ENCODE peak calls at places on chromosomes 7 and 10, in seven cellular contexts. A, O, I, J, S, F and Z are unnamed samples.

GRCh38 chr10:52818019-52818418 is 45.4 kb upstream of the MBL2 start:
- DNase-seq in F (peak), J (peak), I (no peak), O (peak), S (no peak), A (no peak), Z (no peak)

GRCh38 chr7:22612776-22613175 is 112.8 kb upstream of the STEAP1B start:
- DNase-seq in I (no peak), S (no peak), F (no peak), O (no peak), A (no peak), J (no peak), Z (no peak)

GRCh38 chr10:114022292-114022691 is 21.4 kb upstream of the ADRB1 start:
- DNase-seq in I (no peak), F (no peak), O (no peak), S (peak), J (no peak), A (peak), Z (no peak)

GRCh38 chr10:103618575-103619423 is 125.3 kb downstream of the NEURL1 start:
- DNase-seq in J (no peak), O (peak), S (peak), F (no peak), A (peak), I (no peak), Z (peak)

GRCh38 chr7:149317986-149318672 is 56.1 kb downstream of the ZNF783 start:
- DNase-seq in S (no peak), A (no peak), F (peak), J (no peak), O (no peak), I (no peak), Z (no peak)

GRCh38 chr10:122142652-122143237 is 128.4 kb upstream of the BTBD16 start:
- DNase-seq in I (peak), F (peak), A (peak), S (no peak), O (no peak), J (no peak), Z (no peak)

GRCh38 chr7:45716380-45717203 is 142.4 kb downstream of the ADCY1 start:
- DNase-seq in J (no peak), O (no peak), F (no peak), I (no peak), A (peak), S (no peak), Z (no peak)

GRCh38 chr10:29771376-29771775 is 136.6 kb upstream of the SVIL start:
- DNase-seq in A (no peak), F (no peak), I (no peak), O (no peak), S (no peak), J (peak), Z (no peak)

GRCh38 chr7:150769768-150770167 is 30.4 kb downstream of the TMEM176B start:
- DNase-seq in I (no peak), J (no peak), F (no peak), A (no peak), S (no peak), O (no peak), Z (no peak)

GRCh38 chr7:157515342-157516041 is 178.7 kb downstream of the DNAJB6 start:
- DNase-seq in S (no peak), A (no peak), I (no peak), F (no peak), O (no peak), J (no peak), Z (no peak)

GRCh38 chr7:89926721-89927120 is 227.5 kb upstream of the STEAP1 start:
- DNase-seq in O (no peak), J (no peak), S (no peak), I (no peak), A (no peak), F (no peak), Z (no peak)

GRCh38 chr7:87339373-87339897 is 6.0 kb upstream of the CROT start:
- DNase-seq in F (no peak), J (no peak), A (no peak), S (no peak), O (no peak), I (no peak), Z (no peak)

GRCh38 chr7:112781558-112781957 is 8.6 kb downstream of the TMEM168 start:
- DNase-seq in I (no peak), A (no peak), F (no peak), S (no peak), O (no peak), J (no peak), Z (no peak)

GRCh38 chr7:26443761-26444160 is 152.1 kb downstream of the SNX10 start:
- DNase-seq in J (no peak), I (no peak), O (no peak), F (no peak), A (no peak), S (no peak), Z (no peak)

GRCh38 chr10:99233000-99233679 is 2.5 kb downstream of the HPSE2 start:
- DNase-seq in O (no peak), S (no peak), A (no peak), I (no peak), F (no peak), J (no peak), Z (no peak)

GRCh38 chr10:94358480-94358879 is 4.3 kb downstream of the NOC3L start:
- DNase-seq in O (peak), J (peak), I (no peak), F (no peak), A (no peak), S (no peak), Z (no peak)

GRCh38 chr10:104333037-104333727 is 5.1 kb downstream of the ITPRIP start:
- DNase-seq in F (no peak), O (no peak), S (peak), I (no peak), J (no peak), A (no peak), Z (no peak)

GRCh38 chr7:147640821-147641220 is 949.7 kb upstream of the C7orf33 start:
- DNase-seq in F (no peak), S (no peak), O (no peak), J (no peak), I (no peak), A (no peak), Z (no peak)

GRCh38 chr10:34861293-34862004 is 46.4 kb upstream of the PARD3 start:
- DNase-seq in J (peak), O (no peak), S (no peak), A (no peak), F (peak), I (peak), Z (no peak)

GRCh38 chr7:129684777-129685176 is 73.3 kb downstream of the NRF1 start:
- DNase-seq in J (no peak), I (no peak), A (no peak), O (no peak), F (no peak), S (no peak), Z (no peak)

GRCh38 chr7:31092606-31093005 is 40.5 kb downstream of the ADCYAP1R1 start:
- DNase-seq in A (no peak), J (no peak), S (no peak), I (no peak), F (no peak), O (no peak), Z (no peak)

GRCh38 chr10:8034666-8035640 is 19.5 kb upstream of the GATA3 start:
- DNase-seq in A (no peak), I (no peak), J (no peak), O (peak), S (no peak), F (peak), Z (peak)

GRCh38 chr7:33099154-33099940 is 9.9 kb downstream of the RP9 start:
- DNase-seq in F (no peak), O (no peak), S (peak), A (no peak), J (no peak), I (no peak), Z (no peak)

GRCh38 chr7:155466814-155467675 is 9.1 kb downstream of the EN2 start:
- DNase-seq in I (no peak), A (no peak), S (no peak), F (peak), J (no peak), O (no peak), Z (no peak)

GRCh38 chr10:127649642-127650041 is 87.3 kb upstream of the FOXI2 start:
- DNase-seq in F (peak), J (peak), A (no peak), I (no peak), O (no peak), S (no peak), Z (no peak)
- TF ChIP-seq CTCF in F (peak), J (peak), A (peak), I (peak), O (no peak), S (no peak), Z (no peak)

GRCh38 chr10:106424076-106424475 is 740.4 kb downstream of the SORCS1 start:
- DNase-seq in I (no peak), F (peak), A (no peak), S (no peak), O (peak), J (peak), Z (no peak)

GRCh38 chr10:106424981-106425380 is 739.5 kb downstream of the SORCS1 start:
- DNase-seq in S (no peak), J (peak), I (no peak), F (no peak), A (no peak), O (peak), Z (no peak)
- TF ChIP-seq CTCF in S (no peak), J (no peak), I (no peak), F (no peak), A (no peak), O (no peak), Z (no peak)

GRCh38 chr7:137109966-137110930 is 233.3 kb downstream of the PTN start:
- DNase-seq in S (no peak), I (no peak), F (no peak), A (no peak), J (peak), O (peak), Z (no peak)
- TF ChIP-seq CTCF in S (no peak), I (no peak), F (no peak), A (no peak), J (no peak), O (peak), Z (no peak)

GRCh38 chr10:5776881-5777197 is 36.4 kb downstream of the GDI2 start:
- DNase-seq in S (no peak), J (peak), A (no peak), I (no peak), F (peak), O (peak), Z (no peak)

GRCh38 chr10:5775705-5776104 is 37.5 kb downstream of the GDI2 start:
- DNase-seq in J (no peak), F (no peak), O (no peak), A (peak), I (no peak), S (peak), Z (peak)

GRCh38 chr10:5774987-5775386 is 38.2 kb downstream of the GDI2 start:
- DNase-seq in A (no peak), O (no peak), S (no peak), I (no peak), F (no peak), J (no peak), Z (no peak)

GRCh38 chr10:5779753-5780152 is 33.5 kb downstream of the GDI2 start:
- DNase-seq in A (no peak), S (no peak), I (no peak), J (no peak), O (no peak), F (no peak), Z (no peak)

GRCh38 chr10:5776150-5776880 is 36.9 kb downstream of the GDI2 start:
- DNase-seq in O (peak), J (no peak), F (peak), A (no peak), S (no peak), I (no peak), Z (no peak)
- TF ChIP-seq CTCF in O (peak), J (no peak), F (peak), A (no peak), S (no peak), I (peak), Z (no peak)

GRCh38 chr7:2568521-2569223 is 9.9 kb downstream of the IQCE start:
- DNase-seq in A (no peak), J (no peak), I (no peak), F (no peak), O (no peak), S (no peak), Z (no peak)

GRCh38 chr7:2566348-2566889 is 7.6 kb downstream of the IQCE start:
- DNase-seq in F (no peak), I (no peak), S (no peak), O (no peak), J (no peak), A (no peak), Z (no peak)

GRCh38 chr7:2567663-2568238 is 9.0 kb downstream of the IQCE start:
- DNase-seq in J (peak), O (no peak), F (no peak), S (peak), I (no peak), A (no peak), Z (no peak)

GRCh38 chr7:2564970-2565546 is 6.3 kb downstream of the IQCE start:
- DNase-seq in I (no peak), S (no peak), A (no peak), O (no peak), F (no peak), J (no peak), Z (no peak)

DNA sequence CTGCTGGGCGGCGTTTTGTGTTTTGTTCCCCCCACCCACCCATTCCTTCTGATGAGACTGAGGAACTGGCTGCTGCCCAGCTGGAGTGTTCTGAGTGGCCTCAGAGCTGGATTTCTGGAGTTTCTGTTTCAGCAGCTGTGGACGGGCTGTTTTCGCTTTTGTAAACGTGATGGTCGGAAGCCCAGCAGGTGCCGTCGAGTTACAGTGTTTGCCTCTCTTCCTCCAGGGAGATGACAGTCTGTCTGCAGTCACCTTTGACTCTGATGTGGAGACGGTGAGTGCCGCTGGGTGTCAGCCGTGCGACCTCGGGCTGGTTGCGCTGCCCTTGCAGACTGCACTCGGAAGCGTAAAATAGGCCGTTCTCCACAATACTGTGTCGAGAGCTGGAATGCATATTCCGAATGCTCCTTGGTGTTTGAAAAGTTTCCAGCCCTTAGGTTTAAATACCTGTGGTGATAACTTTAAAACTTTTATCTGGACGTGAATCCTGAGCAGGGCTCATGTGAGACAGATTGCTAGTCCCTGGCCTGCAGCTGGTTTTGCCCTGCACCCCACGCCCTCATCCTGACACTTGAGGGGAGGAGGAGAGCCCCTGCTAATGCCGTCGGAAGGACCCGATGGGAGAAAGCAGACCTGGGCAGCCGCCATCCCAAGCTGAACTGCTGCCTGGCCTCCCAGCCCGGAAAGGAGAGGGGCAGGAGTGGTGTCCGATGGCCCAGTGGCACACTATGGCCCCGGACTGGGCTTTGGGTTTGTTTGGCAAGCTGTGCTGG is 8.3 kb downstream of the IQCE start:
- DNase-seq in J (no peak), S (no peak), A (no peak), O (no peak), F (no peak), I (no peak), Z (no peak)
- TF ChIP-seq CTCF in J (no peak), S (no peak), A (no peak), O (no peak), F (no peak), I (no peak), Z (no peak)

DNA sequence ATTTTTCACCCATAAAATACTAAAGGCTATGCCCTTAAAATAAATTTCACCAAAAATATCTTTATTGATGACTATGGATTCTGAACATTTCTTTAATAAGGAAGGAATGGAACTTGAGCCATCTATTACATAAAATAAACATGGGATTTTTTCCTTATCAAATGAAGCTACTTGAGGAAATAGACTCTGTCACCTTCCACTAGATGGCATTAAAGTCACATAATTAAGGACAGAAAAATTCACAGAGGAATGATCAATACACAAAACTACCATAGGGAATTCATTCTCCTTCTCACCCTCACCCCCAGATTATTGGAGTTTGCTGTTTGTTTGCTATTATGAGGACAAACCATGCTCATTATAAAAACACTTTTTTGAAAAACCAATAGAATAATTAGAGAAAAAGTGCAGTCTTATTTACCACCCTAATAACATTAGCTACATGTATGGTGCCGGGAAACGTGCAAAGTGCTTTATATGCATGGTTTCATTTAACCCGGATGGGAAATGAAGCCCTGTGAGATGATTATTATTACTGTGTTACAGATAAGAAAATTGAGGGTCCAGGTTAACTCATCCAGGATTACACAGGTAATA is 21.1 kb upstream of the FOXI2 start:
- DNase-seq in J (peak), A (no peak), O (peak), F (peak), I (no peak), S (no peak), Z (no peak)
- TF ChIP-seq CTCF in J (peak), A (peak), O (peak), F (peak), I (peak), S (peak), Z (no peak)